ENCODE peak calls at places on chromosomes 1 and 21, in seven cellular contexts. B is IMR-90; G is NT2/D1; S is CD8-positive, alpha-beta memory T cell; P is heart left ventricle; O is colonic mucosa; Z is heart right ventricle. N is an unnamed sample.
A peak's percentile ranks its signal among the peaks of the same experiment; 100 is the strongest.

GRCh38 chr1:183807549-183808168 is 2.7 kb downstream of the RGL1 start:
- DNase-seq in B (peak; percentile 87), G (no peak), S (no peak), P (peak; percentile 38), O (no peak), Z (no peak), N (no peak)

GRCh38 chr1:229217716-229218115 is 53.2 kb upstream of the RAB4A start:
- DNase-seq in B (no peak), G (no peak), S (no peak), P (no peak), O (no peak), Z (no peak), N (no peak)

GRCh38 chr1:192477630-192478029 is 97.9 kb upstream of the RGS1 start:
- DNase-seq in B (peak; percentile 63), G (no peak), S (no peak), P (no peak), O (no peak), Z (no peak), N (no peak)

GRCh38 chr21:35102488-35103407 is 53.6 kb upstream of the RUNX1 start:
- DNase-seq in B (peak; percentile 33), G (no peak), S (no peak), P (peak; percentile 47), O (peak; percentile 24), Z (peak; percentile 25), N (no peak)

GRCh38 chr1:114853584-114853983 is 1.1 kb upstream of the SYCP1 start:
- DNase-seq in B (no peak), G (no peak), S (no peak), P (no peak), O (no peak), Z (no peak), N (no peak)

GRCh38 chr1:109814223-109814622 is 50.5 kb upstream of the EPS8L3 start:
- DNase-seq in B (no peak), G (no peak), S (no peak), P (no peak), O (no peak), Z (no peak), N (no peak)

GRCh38 chr1:187408217-187409004 is 579.7 kb downstream of the PLA2G4A start:
- DNase-seq in B (peak; percentile 37), G (no peak), S (no peak), P (no peak), O (no peak), Z (no peak), N (no peak)

GRCh38 chr1:2206813-2207488 is 12.4 kb upstream of the FAAP20 start:
- DNase-seq in B (no peak), G (no peak), S (no peak), P (peak; percentile 16), O (peak; percentile 35), Z (peak; percentile 36), N (no peak)

GRCh38 chr1:212856755-212857154 is 1.3 kb upstream of the FLVCR1 start:
- DNase-seq in B (no peak), G (no peak), S (no peak), P (no peak), O (no peak), Z (no peak), N (no peak)

GRCh38 chr1:225458222-225458631 is 30.4 kb upstream of the LBR start:
- DNase-seq in B (peak; percentile 91), G (no peak), S (no peak), P (no peak), O (no peak), Z (no peak), N (no peak)

GRCh38 chr1:61181016-61181560 is 98.7 kb downstream of the NFIA start:
- DNase-seq in B (no peak), G (no peak), S (no peak), P (no peak), O (no peak), Z (no peak), N (no peak)

GRCh38 chr21:26840912-26841311 is 4.3 kb downstream of the ADAMTS1 start:
- DNase-seq in B (peak; percentile 76), G (no peak), S (no peak), P (peak; percentile 81), O (no peak), Z (peak; percentile 46), N (peak; percentile 81)

GRCh38 chr21:16193758-16194606 is 464.2 kb downstream of the USP25 start:
- DNase-seq in B (peak; percentile 79), G (peak; percentile 48), S (no peak), P (peak; percentile 73), O (peak; percentile 28), Z (peak; percentile 48), N (peak; percentile 19)

GRCh38 chr1:22527555-22528296 is 35.6 kb upstream of the EPHA8 start:
- DNase-seq in B (no peak), G (peak; percentile 3), S (no peak), P (no peak), O (no peak), Z (no peak), N (peak; percentile 14)

GRCh38 chr21:40466893-40467483 is 380.0 kb downstream of the DSCAM start:
- DNase-seq in B (no peak), G (peak; percentile 32), S (no peak), P (no peak), O (no peak), Z (no peak), N (no peak)

GRCh38 chr1:186849271-186849671 is 20.5 kb downstream of the PLA2G4A start:
- DNase-seq in B (no peak), G (no peak), S (no peak), P (no peak), O (no peak), Z (no peak), N (no peak)

GRCh38 chr1:39955547-39956539 is 898 bp downstream of the MFSD2A start:
- DNase-seq in B (peak; percentile 49), G (no peak), S (peak; percentile 21), P (no peak), O (peak; percentile 71), Z (no peak), N (peak; percentile 19)

GRCh38 chr1:148362141-148362929 is 120.8 kb downstream of the PPIAL4G start:
- DNase-seq in B (peak; percentile 16), G (no peak), S (no peak), P (no peak), O (peak; percentile 85), Z (no peak), N (peak; percentile 29)

GRCh38 chr1:77825356-77825709 is 45.9 kb downstream of the MIGA1 start:
- DNase-seq in B (peak; percentile 91), G (peak; percentile 18), S (no peak), P (no peak), O (no peak), Z (no peak), N (no peak)

GRCh38 chr1:3640113-3640932 is 9.6 kb downstream of the WRAP73 start:
- DNase-seq in B (no peak), G (no peak), S (no peak), P (no peak), O (no peak), Z (no peak), N (no peak)

GRCh38 chr1:200867018-200867811 is 5.6 kb upstream of the GPR25 start:
- DNase-seq in B (peak; percentile 61), G (no peak), S (no peak), P (no peak), O (no peak), Z (no peak), N (no peak)

GRCh38 chr1:200873116-200873670 is 412 bp downstream of the GPR25 start:
- DNase-seq in B (no peak), G (no peak), S (no peak), P (no peak), O (no peak), Z (no peak), N (no peak)

GRCh38 chr1:200869376-200869752 is 3.4 kb upstream of the GPR25 start:
- DNase-seq in B (no peak), G (no peak), S (no peak), P (no peak), O (no peak), Z (no peak), N (no peak)

GRCh38 chr1:200872446-200873115 is at the start of gene GPR25:
- DNase-seq in B (no peak), G (no peak), S (no peak), P (no peak), O (no peak), Z (no peak), N (no peak)

GRCh38 chr1:200869753-200870391 is 2.9 kb upstream of the GPR25 start:
- DNase-seq in B (no peak), G (no peak), S (no peak), P (no peak), O (no peak), Z (no peak), N (no peak)
- H3K4me3 ChIP-seq in B (no peak overlapping the region), G (no peak overlapping the region), S (no peak overlapping the region), P (no peak overlapping the region), O (no peak overlapping the region), Z (no peak overlapping the region), N (no peak overlapping the region)

GRCh38 chr21:44265734-44266270 is 4.1 kb upstream of the DNMT3L start:
- DNase-seq in B (no peak), G (no peak), S (no peak), P (no peak), O (no peak), Z (no peak), N (no peak)
- H3K4me1 ChIP-seq in B (no peaks in the 10 kb centered on the region), G (peaks cover 15% of the 10 kb centered on the region), S (no peaks in the 10 kb centered on the region), P (no peaks in the 10 kb centered on the region), O (no peaks in the 10 kb centered on the region), Z (no peaks in the 10 kb centered on the region), N (no peaks in the 10 kb centered on the region)

DNA sequence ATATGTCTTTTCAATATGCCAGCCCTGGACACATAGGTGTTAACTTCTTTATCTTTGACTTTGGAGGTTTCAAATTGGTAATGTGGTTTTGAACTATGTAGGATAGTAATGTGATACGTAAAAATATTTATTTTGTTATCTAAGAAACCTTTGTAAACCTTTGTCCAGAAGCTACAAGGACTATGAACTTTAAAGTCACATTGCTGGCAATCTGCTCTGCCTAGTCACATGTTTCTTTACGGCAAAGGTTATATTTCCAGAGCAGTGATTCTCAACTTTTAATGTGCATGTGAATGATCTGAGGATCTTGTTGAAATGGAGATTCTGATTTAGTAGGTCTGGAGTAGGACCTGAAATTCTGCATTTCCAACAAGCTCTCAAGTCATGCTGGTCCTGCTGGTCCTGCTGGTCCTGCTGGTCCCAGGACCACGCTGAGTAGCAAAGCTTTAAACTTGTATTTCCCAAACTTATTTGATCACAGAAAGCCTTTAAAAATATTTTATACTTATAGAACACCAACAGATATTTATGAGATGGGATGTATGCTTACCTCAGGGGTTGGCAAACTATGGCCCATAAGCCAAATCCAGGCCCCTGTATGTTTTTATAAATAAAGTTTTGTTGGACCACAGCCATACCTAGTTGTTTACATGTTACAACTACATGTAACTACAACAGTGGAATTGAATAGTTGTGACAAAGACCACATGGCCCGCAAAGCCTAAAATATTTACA is 57.9 kb upstream of the QSOX1 start:
- DNase-seq in B (peak; percentile 35), G (no peak), S (no peak), P (no peak), O (no peak), Z (no peak), N (no peak)
- H3K36me3 ChIP-seq in B (peaks cover 14% of the 10 kb centered on the region), G (peaks cover 91% of the 10 kb centered on the region), S (peaks cover 47% of the 10 kb centered on the region), P (peaks cover 30% of the 10 kb centered on the region), O (no peaks in the 10 kb centered on the region), Z (no peaks in the 10 kb centered on the region), N (peaks cover 54% of the 10 kb centered on the region)

DNA sequence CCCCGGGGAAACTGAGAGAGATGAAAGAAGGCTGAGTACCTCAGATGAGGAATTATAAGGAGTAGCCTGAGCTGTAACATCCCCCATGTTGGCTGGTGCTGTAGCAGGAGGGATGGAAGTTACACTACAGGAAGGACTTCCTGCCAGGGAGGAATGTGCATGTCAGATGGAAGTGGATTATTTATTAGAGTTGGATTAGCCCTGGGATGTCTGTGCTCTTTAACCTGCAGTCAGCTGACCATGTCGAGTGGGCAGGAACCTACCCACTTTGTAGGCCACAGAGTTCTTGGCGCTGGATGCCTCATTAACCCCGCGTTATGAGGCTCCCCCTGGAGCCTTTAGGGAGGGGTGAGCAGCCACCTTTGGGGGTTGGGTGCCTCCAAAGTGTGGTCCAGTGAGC is 757 bp upstream of the SEMA4A start:
- DNase-seq in B (no peak), G (no peak), S (no peak), P (no peak), O (no peak), Z (no peak), N (no peak)
- H3K4me3 ChIP-seq in B (no peak overlapping the region), G (no peak overlapping the region), S (no peak overlapping the region), P (no peak overlapping the region), O (no peak overlapping the region), Z (no peak overlapping the region), N (no peak overlapping the region)

N was measured in BE2C.